ENCODE peak calls at places on chromosomes 3 and 15, in six cellular contexts. One of them, this sample, is unnamed.

GRCh38 chr3:112132975-112133448 is at the start of gene GCSAM:
- DNase-seq in thoracic aorta: no peak
- DNase-seq in amniotic stem cell: no peak
- DNase-seq in lung microvascular endothelial cell: no peak
- DNase-seq in AG09319: no peak
- DNase-seq in foreskin melanocyte: no peak
- DNase-seq in this sample: peak

GRCh38 chr3:108985844-108986243 is 32.2 kb upstream of the GUCA1C start:
- DNase-seq in thoracic aorta: no peak
- DNase-seq in amniotic stem cell: no peak
- DNase-seq in AG09319: no peak
- DNase-seq in lung microvascular endothelial cell: no peak
- DNase-seq in foreskin melanocyte: no peak
- DNase-seq in this sample: no peak

GRCh38 chr3:65411367-65411766 is 627.4 kb downstream of the MAGI1 start:
- DNase-seq in thoracic aorta: no peak
- DNase-seq in AG09319: no peak
- DNase-seq in amniotic stem cell: no peak
- DNase-seq in lung microvascular endothelial cell: no peak
- DNase-seq in foreskin melanocyte: no peak
- DNase-seq in this sample: no peak

GRCh38 chr15:31439328-31439727 is 112.7 kb downstream of the KLF13 start:
- DNase-seq in foreskin melanocyte: no peak
- DNase-seq in lung microvascular endothelial cell: peak
- DNase-seq in AG09319: no peak
- DNase-seq in thoracic aorta: no peak
- DNase-seq in amniotic stem cell: no peak
- DNase-seq in this sample: peak

GRCh38 chr15:31510003-31510402 is 183.4 kb downstream of the KLF13 start:
- DNase-seq in AG09319: no peak
- DNase-seq in foreskin melanocyte: no peak
- DNase-seq in thoracic aorta: no peak
- DNase-seq in amniotic stem cell: no peak
- DNase-seq in lung microvascular endothelial cell: peak
- DNase-seq in this sample: no peak

GRCh38 chr3:155386817-155387403 is 93.4 kb upstream of the STRIT1 start:
- DNase-seq in lung microvascular endothelial cell: no peak
- DNase-seq in foreskin melanocyte: no peak
- DNase-seq in thoracic aorta: no peak
- DNase-seq in AG09319: no peak
- DNase-seq in amniotic stem cell: no peak
- DNase-seq in this sample: no peak

GRCh38 chr15:73572296-73572695 is 60.9 kb downstream of the NPTN start:
- DNase-seq in foreskin melanocyte: no peak
- DNase-seq in thoracic aorta: no peak
- DNase-seq in AG09319: no peak
- DNase-seq in amniotic stem cell: no peak
- DNase-seq in lung microvascular endothelial cell: no peak
- DNase-seq in this sample: no peak

GRCh38 chr3:143565943-143566342 is 282.3 kb downstream of the SLC9A9 start:
- DNase-seq in foreskin melanocyte: no peak
- DNase-seq in thoracic aorta: no peak
- DNase-seq in amniotic stem cell: no peak
- DNase-seq in AG09319: no peak
- DNase-seq in lung microvascular endothelial cell: no peak
- DNase-seq in this sample: no peak

GRCh38 chr3:107612581-107613182 is 89.9 kb downstream of the BBX start:
- DNase-seq in AG09319: no peak
- DNase-seq in amniotic stem cell: no peak
- DNase-seq in lung microvascular endothelial cell: no peak
- DNase-seq in foreskin melanocyte: no peak
- DNase-seq in thoracic aorta: no peak
- DNase-seq in this sample: no peak

This sample was measured in Peyer's patch.